ENCODE peak calls at places on chromosomes 6 and 20, in five cellular contexts. E, K, N, S and F are unnamed samples.

GRCh38 chr6:40348591-40348990 is 238.6 kb downstream of the LRFN2 start:
- DNase-seq in E (peak), K (no peak), N (peak), S (no peak), F (no peak)

GRCh38 chr6:137236581-137237355 is 17.6 kb upstream of the IFNGR1 start:
- DNase-seq in E (no peak), K (no peak), N (no peak), S (no peak), F (no peak)

GRCh38 chr6:35034411-35035171 is 106.5 kb downstream of the TCP11 start:
- DNase-seq in E (peak), K (peak), N (no peak), S (peak), F (no peak)

GRCh38 chr20:4633780-4634179 is 87.9 kb upstream of the PRND start:
- DNase-seq in E (no peak), K (peak), N (no peak), S (no peak), F (no peak)

GRCh38 chr20:19922716-19923115 is 94.4 kb upstream of the NAA20 start:
- DNase-seq in E (no peak), K (no peak), N (no peak), S (no peak), F (no peak)

GRCh38 chr6:18551228-18551627 is 164.1 kb downstream of the RNF144B start:
- DNase-seq in E (no peak), K (peak), N (no peak), S (no peak), F (no peak)

GRCh38 chr6:96142142-96142541 is 126.4 kb downstream of the FUT9 start:
- DNase-seq in E (no peak), K (no peak), N (no peak), S (no peak), F (no peak)

GRCh38 chr6:148520109-148520841 is 177.6 kb downstream of the SASH1 start:
- DNase-seq in E (no peak), K (peak), N (no peak), S (no peak), F (no peak)

GRCh38 chr6:26006086-26006939 is 43.7 kb downstream of the TRIM38 start:
- DNase-seq in E (no peak), K (no peak), N (no peak), S (no peak), F (no peak)

GRCh38 chr20:41632896-41633295 is 14.7 kb upstream of the CHD6 start:
- DNase-seq in E (no peak), K (peak), N (no peak), S (no peak), F (no peak)

GRCh38 chr6:135531954-135532490 is 34.5 kb upstream of the AHI1 start:
- DNase-seq in E (no peak), K (no peak), N (no peak), S (no peak), F (no peak)

GRCh38 chr6:134810402-134810801 is 139.5 kb downstream of the ALDH8A1 start:
- DNase-seq in E (no peak), K (peak), N (no peak), S (no peak), F (no peak)

GRCh38 chr6:29745386-29745785 is 22.2 kb downstream of the HLA-F start:
- DNase-seq in E (no peak), K (no peak), N (no peak), S (no peak), F (no peak)

GRCh38 chr6:151313060-151313459 is 73.3 kb downstream of the AKAP12 start:
- DNase-seq in E (no peak), K (no peak), N (no peak), S (no peak), F (no peak)

GRCh38 chr20:41004561-41005360 is 23.9 kb upstream of the TOP1 start:
- DNase-seq in E (peak), K (peak), N (peak), S (no peak), F (no peak)

GRCh38 chr20:59165794-59166709 is 2.4 kb downstream of the ZNF831 start:
- DNase-seq in E (no peak), K (no peak), N (no peak), S (no peak), F (no peak)

GRCh38 chr6:43924222-43924702 is 154.3 kb downstream of the VEGFA start:
- DNase-seq in E (peak), K (peak), N (no peak), S (no peak), F (no peak)

GRCh38 chr6:152387091-152387490 is 250.1 kb downstream of the SYNE1 start:
- DNase-seq in E (no peak), K (no peak), N (no peak), S (no peak), F (no peak)

GRCh38 chr6:33988121-33989015 is 157.5 kb downstream of the GRM4 start:
- DNase-seq in E (peak), K (no peak), N (peak), S (no peak), F (no peak)

GRCh38 chr20:55213653-55214052 is 738.3 kb downstream of the DOK5 start:
- DNase-seq in E (no peak), K (no peak), N (no peak), S (no peak), F (no peak)

GRCh38 chr20:57576942-57577550 is 16.1 kb downstream of the PCK1 start:
- DNase-seq in E (no peak), K (no peak), N (no peak), S (no peak), F (no peak)

GRCh38 chr20:57574954-57575353 is 14.0 kb downstream of the PCK1 start:
- DNase-seq in E (no peak), K (no peak), N (no peak), S (no peak), F (no peak)

GRCh38 chr20:57577679-57578475 is 17.0 kb downstream of the PCK1 start:
- DNase-seq in E (no peak), K (no peak), N (no peak), S (no peak), F (no peak)

GRCh38 chr20:57573893-57574292 is 13.0 kb downstream of the PCK1 start:
- DNase-seq in E (no peak), K (no peak), N (no peak), S (no peak), F (no peak)

DNA sequence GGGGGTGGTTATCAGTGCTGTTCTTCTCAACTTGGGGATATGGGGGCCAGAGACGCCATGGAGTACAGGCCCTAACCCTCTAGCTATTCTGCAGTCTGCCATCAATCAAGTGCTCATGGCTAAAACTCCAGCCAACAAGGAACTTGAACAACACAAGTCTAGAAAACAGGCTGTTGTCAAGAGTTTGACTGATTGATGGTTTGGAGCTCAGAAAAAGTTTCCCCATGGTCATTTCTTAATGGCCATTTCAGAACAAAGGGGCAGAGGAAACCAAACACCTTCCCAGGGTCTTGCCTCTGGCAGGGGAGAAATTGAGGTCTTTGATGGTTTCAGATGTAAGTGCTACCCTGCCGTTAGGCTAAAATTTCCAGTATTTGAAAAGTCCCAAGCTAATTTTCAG is 15.1 kb downstream of the PCK1 start:
- DNase-seq in E (no peak), K (no peak), N (no peak), S (no peak), F (no peak)
- TF ChIP-seq CTCF in E (no peak), K (no peak), N (no peak), S (no peak), F (no peak)

GRCh38 chr20:52312131-52312729 is 120.7 kb upstream of the ZFP64 start:
- DNase-seq in E (no peak), K (peak), N (peak), S (peak), F (no peak)

GRCh38 chr20:52311209-52311794 is 119.7 kb upstream of the ZFP64 start:
- DNase-seq in E (no peak), K (no peak), N (no peak), S (no peak), F (no peak)

GRCh38 chr20:52318601-52319000 is 127.0 kb upstream of the ZFP64 start:
- DNase-seq in E (no peak), K (no peak), N (no peak), S (no peak), F (no peak)

GRCh38 chr20:52313335-52313963 is 121.9 kb upstream of the ZFP64 start:
- DNase-seq in E (no peak), K (peak), N (peak), S (peak), F (no peak)
- TF ChIP-seq CTCF in E (no peak), K (peak), N (no peak), S (peak), F (no peak)

GRCh38 chr6:38720295-38720694 is 5.2 kb downstream of the DNAH8 start:
- DNase-seq in E (no peak), K (no peak), N (peak), S (peak), F (no peak)
- TF ChIP-seq CTCF in E (no peak), K (no peak), N (peak), S (no peak), F (no peak)

GRCh38 chr6:117399924-117400323 is 25.8 kb downstream of the ROS1 start:
- DNase-seq in E (no peak), K (no peak), N (no peak), S (no peak), F (no peak)
- TF ChIP-seq CTCF in E (no peak), K (peak), N (peak), S (no peak), F (no peak)

DNA sequence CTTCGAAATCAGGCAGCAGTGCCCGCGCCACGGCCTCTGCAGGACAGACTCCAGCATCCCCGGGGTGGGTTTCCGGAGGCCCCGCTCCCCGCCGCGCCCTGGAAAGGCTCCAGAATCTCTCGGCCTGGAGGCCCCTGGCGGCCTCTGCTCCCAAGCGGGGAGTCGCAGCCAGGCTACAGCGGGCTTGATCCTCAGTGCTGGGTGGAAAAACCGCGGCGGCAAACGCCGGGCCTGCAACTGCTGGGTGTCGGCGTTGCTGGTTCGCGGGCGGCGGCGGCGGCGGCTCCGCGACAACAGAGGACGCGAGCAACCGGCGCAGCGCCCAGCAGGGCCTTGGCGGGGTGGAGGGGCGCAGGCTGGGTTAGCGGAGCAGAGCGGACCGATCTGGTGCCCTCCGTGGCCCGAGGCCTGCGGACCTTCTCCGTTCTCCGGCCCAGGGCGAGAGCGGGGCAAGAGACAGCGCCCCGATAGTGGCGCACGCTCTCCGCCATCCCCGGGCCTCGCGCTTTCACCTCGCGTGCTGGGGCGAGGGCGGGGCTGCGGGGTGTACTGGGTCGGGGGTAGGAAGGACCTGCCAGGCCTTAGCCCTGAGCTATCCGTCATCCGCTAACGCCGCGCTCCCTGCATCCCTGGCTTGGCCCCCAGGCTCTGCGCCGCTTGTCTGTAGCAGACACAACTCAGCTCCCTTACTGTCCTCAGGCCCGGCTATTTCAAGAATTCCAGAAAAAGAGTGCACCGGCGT is 3.4 kb upstream of the ZNF292 start:
- DNase-seq in E (peak), K (peak), N (peak), S (peak), F (peak)
- TF ChIP-seq CTCF in E (no peak), K (no peak), N (no peak), S (no peak), F (no peak)